ENCODE peak calls at places on chromosome 14, in nine cellular contexts. U is brain microvascular endothelial cell, H is PC-3, E is lung, K is heart left ventricle, S is astrocyte of the spinal cord, I is psoas muscle, N is uterus, W is tibial nerve. X is an unnamed sample.

GRCh38 chr14:21093018-21093417 is 5.4 kb downstream of the ZNF219 start:
- DNase-seq in H (no peak), U (no peak), S (no peak), W (no peak), I (no peak), N (no peak), E (no peak), K (no peak), X (no peak)

GRCh38 chr14:85415015-85415712 is 114.8 kb upstream of the FLRT2 start:
- DNase-seq in U (peak; percentile 98), E (peak; percentile 40), K (peak; percentile 43), W (peak; percentile 18), I (no peak), H (peak; percentile 88), S (peak; percentile 94), N (peak; percentile 47), X (no peak)

GRCh38 chr14:106790189-106791036 is 1264.0 kb downstream of the TMEM121 start:
- DNase-seq in E (peak; percentile 74), H (peak; percentile 36), N (peak; percentile 30), S (no peak), W (no peak), K (peak; percentile 43), I (peak; percentile 61), U (no peak), X (peak; percentile 45)

GRCh38 chr14:65976771-65977170 is 509.4 kb upstream of the CCDC196 start:
- DNase-seq in E (no peak), S (peak; percentile 2), W (no peak), I (no peak), K (no peak), U (no peak), H (no peak), N (no peak), X (no peak)

GRCh38 chr14:101313268-101313667 is 248.0 kb upstream of the DIO3 start:
- DNase-seq in U (no peak), I (no peak), S (no peak), H (no peak), W (no peak), E (no peak), N (no peak), K (no peak), X (no peak)

GRCh38 chr14:94619297-94619696 is 7.1 kb downstream of the SERPINA3 start:
- DNase-seq in H (no peak), U (no peak), W (no peak), E (no peak), I (no peak), N (no peak), K (no peak), S (no peak), X (no peak)

GRCh38 chr14:101827286-101827685 is 65.8 kb downstream of the PPP2R5C start:
- DNase-seq in E (no peak), K (no peak), W (no peak), S (no peak), N (no peak), I (no peak), H (no peak), U (no peak), X (no peak)

GRCh38 chr14:96130854-96131253 is 73.8 kb upstream of the BDKRB2 start:
- DNase-seq in U (no peak), K (no peak), E (no peak), I (no peak), N (no peak), H (no peak), W (no peak), S (no peak), X (no peak)

GRCh38 chr14:49977126-49977841 is 84.4 kb downstream of the ARF6 start:
- DNase-seq in S (no peak), U (no peak), E (no peak), W (no peak), N (no peak), I (no peak), K (no peak), H (no peak), X (no peak)
- H3K4me3 ChIP-seq in S (no peak overlapping the region), U (no peak overlapping the region), E (no peak overlapping the region), W (no peak overlapping the region), N (no peak overlapping the region), I (no peak overlapping the region), K (no peak overlapping the region), H (no peak overlapping the region), X (no peak overlapping the region)

GRCh38 chr14:92106095-92106937 is at the start of gene ATXN3:
- DNase-seq in W (peak; percentile 90), S (peak; percentile 98), U (peak; percentile 97), H (peak; percentile 96), I (peak; percentile 98), N (peak; percentile 95), K (peak; percentile 99), E (peak; percentile 98), X (peak; percentile 98)
- TF ChIP-seq CTCF in W (peak; percentile 82), S (peak; percentile 91), U (peak; percentile 88), H (peak; percentile 68), I (peak; percentile 66), N (peak; percentile 82), K (peak; percentile 69), E (peak; percentile 75), X (peak; percentile 66)

GRCh38 chr14:54570651-54571415 is 3.9 kb downstream of the SAMD4A start:
- DNase-seq in K (no peak), E (no peak), U (peak; percentile 46), S (peak; percentile 79), N (no peak), I (no peak), W (no peak), H (peak; percentile 93), X (no peak)

GRCh38 chr14:54567634-54568561 is 970 bp downstream of the SAMD4A start:
- DNase-seq in U (peak; percentile 20), N (peak; percentile 57), K (peak; percentile 69), I (peak; percentile 72), S (peak; percentile 55), H (peak; percentile 73), W (peak; percentile 17), E (peak; percentile 50), X (peak; percentile 79)

GRCh38 chr14:54572316-54572715 is 5.4 kb downstream of the SAMD4A start:
- DNase-seq in S (no peak), W (no peak), E (no peak), H (peak; percentile 82), N (no peak), U (peak; percentile 24), I (no peak), K (no peak), X (no peak)

GRCh38 chr14:54568821-54569591 is 2.1 kb downstream of the SAMD4A start:
- DNase-seq in U (peak; percentile 25), E (no peak), K (peak; percentile 71), W (no peak), H (peak; percentile 53), N (peak; percentile 32), I (peak; percentile 59), S (no peak), X (peak; percentile 32)

DNA sequence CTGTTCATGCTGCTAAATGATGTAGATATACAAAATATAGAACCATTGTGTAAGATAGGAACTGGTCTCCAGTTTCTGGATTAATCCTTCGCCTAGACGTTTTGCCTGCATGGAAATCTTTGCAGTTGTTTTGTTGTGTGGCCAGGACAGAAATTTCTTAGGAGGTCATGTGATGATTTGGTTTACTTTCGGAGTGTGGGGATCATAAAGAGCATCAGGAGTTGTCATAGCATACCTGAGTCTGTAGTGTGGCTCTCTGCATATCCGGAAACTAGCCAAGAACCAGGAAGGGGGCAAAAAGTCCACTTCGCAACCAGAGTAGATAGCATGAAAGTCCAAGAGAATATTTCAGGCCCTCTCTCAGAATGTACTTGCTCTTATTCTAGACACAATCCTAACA is 3.1 kb downstream of the SAMD4A start:
- DNase-seq in S (no peak), I (no peak), W (no peak), E (no peak), N (no peak), U (no peak), K (no peak), H (peak; percentile 15), X (no peak)
- H3K4me3 ChIP-seq in S (peak overlapping the region; percentile 1), I (peak overlapping the region; percentile 5), W (no peak overlapping the region), E (no peak overlapping the region), N (no peak overlapping the region), U (no peak overlapping the region), K (peak overlapping the region; percentile 76), H (peak overlapping the region; percentile 85), X (peak overlapping the region; percentile 91)

DNA sequence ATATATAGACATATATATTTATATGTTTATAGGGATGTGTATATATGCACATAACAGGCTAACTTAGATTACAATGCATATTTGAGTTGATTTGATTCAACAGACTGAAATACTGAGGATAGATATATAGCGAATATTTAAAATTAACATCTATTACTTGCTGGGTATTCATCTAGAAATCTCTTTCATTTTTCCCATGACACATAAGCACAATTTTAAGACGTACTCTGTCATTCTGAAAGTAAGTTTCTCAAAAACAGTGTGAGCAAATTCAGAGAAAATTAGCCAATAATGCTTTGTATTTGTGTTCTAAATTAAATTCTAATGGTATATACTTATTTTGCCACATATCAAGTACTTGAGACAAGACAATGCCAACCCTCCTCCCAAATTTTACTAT is 907.5 kb upstream of the MDGA2 start:
- DNase-seq in I (no peak), K (no peak), E (no peak), W (no peak), N (no peak), U (no peak), S (no peak), H (no peak), X (no peak)
- TF ChIP-seq CTCF in I (no peak), K (no peak), E (no peak), W (no peak), N (no peak), U (no peak), S (no peak), H (no peak), X (no peak)

GRCh38 chr14:53153702-53154112 is 584 bp upstream of the DDHD1 start:
- DNase-seq in W (no peak), I (no peak), U (no peak), H (no peak), N (no peak), S (no peak), E (no peak), K (no peak), X (no peak)
- H3K4me3 ChIP-seq in W (peak overlapping the region; percentile 70), I (peak overlapping the region; percentile 78), U (peak overlapping the region; percentile 86), H (peak overlapping the region; percentile 97), N (peak overlapping the region; percentile 78), S (peak overlapping the region; percentile 85), E (peak overlapping the region; percentile 24), K (peak overlapping the region; percentile 84), X (peak overlapping the region; percentile 89)

GRCh38 chr14:56487090-56487667 is 92.4 kb upstream of the TMEM260 start:
- DNase-seq in S (peak; percentile 26), H (peak; percentile 68), U (no peak), I (no peak), W (no peak), K (no peak), N (no peak), E (no peak), X (no peak)
- TF ChIP-seq CTCF in S (peak; percentile 43), H (peak; percentile 94), U (peak; percentile 52), I (no peak), W (peak; percentile 57), K (peak; percentile 31), N (no peak), E (peak; percentile 2), X (peak; percentile 26)

DNA sequence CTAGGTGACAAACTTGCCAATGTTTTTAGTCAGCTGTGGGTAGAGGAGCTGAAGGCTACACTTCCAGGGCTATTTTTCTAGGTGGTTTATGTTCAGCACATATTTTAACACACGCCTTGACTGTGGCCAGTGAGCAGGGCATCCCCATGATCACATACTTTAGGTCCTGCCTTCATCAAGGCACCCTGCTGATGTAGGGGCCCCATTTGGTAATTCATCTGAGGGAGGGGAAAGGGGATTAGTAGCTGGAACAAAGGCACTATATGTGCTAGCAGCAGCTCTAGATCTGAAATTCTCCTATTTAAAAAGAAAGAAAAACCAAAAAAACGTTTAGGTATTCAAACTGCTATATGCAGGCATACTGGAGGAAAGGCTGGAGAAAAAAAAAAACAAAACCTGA is 14.5 kb downstream of the EGLN3 start:
- DNase-seq in W (no peak), U (no peak), E (no peak), K (no peak), N (no peak), S (no peak), H (no peak), I (no peak), X (no peak)
- H3K4me3 ChIP-seq in W (no peak overlapping the region), U (no peak overlapping the region), E (no peak overlapping the region), K (no peak overlapping the region), N (no peak overlapping the region), S (no peak overlapping the region), H (no peak overlapping the region), I (no peak overlapping the region), X (no peak overlapping the region)